ENCODE peak calls at places on chromosomes 1 and 21, in ten cellular contexts. P is stimulated activated CD8-positive, alpha-beta memory T cell treated with anti-CD3 and anti-CD28 coated beads, Interleukin-2, amount 100 ng/mL, for 48 hours; H is NCI-H2029; X is mesenchymal stem cell; Y is KG1; D is T follicular helper cell; L is adipocyte; W is left lung; R is CD8-positive, alpha-beta T cell; F is activated T-helper 2 cell treated with anti-CD3 and anti-CD28 coated beads, Interferon-gamma antibody, Interleukin-2, Interleukin-4, amounts not matched to agents 10 μg/mL and 5 μg/mL and 100 μg/mL, durations not matched to agents 14 hours and 24 hours and 36 hours. I is an unnamed sample.

GRCh38 chr1:159921251-159921650 is 4.1 kb downstream of the TAGLN2 start:
- DNase-seq in P (no peak), H (no peak), X (peak), Y (peak), D (no peak), L (no peak), W (no peak), R (no peak), F (no peak), I (no peak)

GRCh38 chr1:31394628-31395193 is 18.3 kb upstream of the SERINC2 start:
- DNase-seq in P (peak), H (peak), X (peak), Y (peak), D (peak), L (peak), W (peak), R (peak), F (peak), I (peak)

GRCh38 chr1:3290915-3291314 is 163.6 kb upstream of the ARHGEF16 start:
- DNase-seq in P (no peak), H (no peak), X (no peak), Y (no peak), D (no peak), L (no peak), W (no peak), R (no peak), F (no peak), I (no peak)

GRCh38 chr1:156814571-156815260 is 1.9 kb downstream of the SH2D2A start:
- DNase-seq in P (no peak), H (no peak), X (no peak), Y (no peak), D (peak), L (no peak), W (no peak), R (no peak), F (no peak), I (no peak)

GRCh38 chr1:177800386-177801058 is 169.3 kb downstream of the SEC16B start:
- DNase-seq in P (no peak), H (peak), X (no peak), Y (no peak), D (no peak), L (peak), W (no peak), R (no peak), F (no peak), I (peak)

GRCh38 chr1:60265560-60266535 is 192.3 kb upstream of the C1orf87 start:
- DNase-seq in P (no peak), H (no peak), X (no peak), Y (no peak), D (no peak), L (peak), W (no peak), R (no peak), F (no peak), I (peak)

GRCh38 chr1:2569060-2569459 is 12.9 kb downstream of the TNFRSF14 start:
- DNase-seq in P (no peak), H (no peak), X (no peak), Y (no peak), D (no peak), L (no peak), W (no peak), R (no peak), F (no peak), I (no peak)

GRCh38 chr21:36694041-36694515 is 4.8 kb upstream of the SIM2 start:
- DNase-seq in P (no peak), H (no peak), X (no peak), Y (no peak), D (no peak), L (no peak), W (no peak), R (no peak), F (no peak), I (no peak)

GRCh38 chr1:181482521-181483083 is 715 bp upstream of the CACNA1E start:
- DNase-seq in P (peak), H (peak), X (no peak), Y (no peak), D (no peak), L (peak), W (peak), R (no peak), F (peak), I (peak)

I was measured in GM03348.